ENCODE peak calls at places on chromosome 13, in five cellular contexts. One of them, this sample, is unnamed. For H3K27me3, the result is how much of the 10 kb centered on the place peaks cover.

GRCh38 chr13:103351035-103351828 is 285.0 kb upstream of the SLC10A2 start:
- DNase-seq in sigmoid colon: no peak
- DNase-seq in hepatocyte: peak
- DNase-seq in thoracic aorta: no peak
- DNase-seq in IMR-90: no peak
- DNase-seq in this sample: no peak

GRCh38 chr13:45546410-45546765 is 69.2 kb downstream of the ERICH6B start:
- DNase-seq in IMR-90: no peak
- DNase-seq in sigmoid colon: no peak
- DNase-seq in thoracic aorta: no peak
- DNase-seq in hepatocyte: no peak
- DNase-seq in this sample: no peak

GRCh38 chr13:47133024-47133445 is 236.2 kb upstream of the HTR2A start:
- DNase-seq in IMR-90: no peak
- DNase-seq in hepatocyte: no peak
- DNase-seq in thoracic aorta: no peak
- DNase-seq in sigmoid colon: no peak
- DNase-seq in this sample: no peak

GRCh38 chr13:59750860-59751259 is 412.9 kb downstream of the DIAPH3 start:
- DNase-seq in thoracic aorta: no peak
- DNase-seq in sigmoid colon: no peak
- DNase-seq in hepatocyte: peak
- DNase-seq in IMR-90: peak
- DNase-seq in this sample: peak

GRCh38 chr13:47085346-47085745 is 188.5 kb upstream of the HTR2A start:
- DNase-seq in IMR-90: peak
- DNase-seq in hepatocyte: no peak
- DNase-seq in sigmoid colon: no peak
- DNase-seq in thoracic aorta: no peak
- DNase-seq in this sample: peak

GRCh38 chr13:41060723-41061074 is 610 bp upstream of the WBP4 start:
- DNase-seq in hepatocyte: peak
- DNase-seq in IMR-90: no peak
- DNase-seq in thoracic aorta: peak
- DNase-seq in sigmoid colon: peak
- DNase-seq in this sample: peak

GRCh38 chr13:109644956-109645355 is 141.4 kb downstream of the IRS2 start:
- DNase-seq in hepatocyte: no peak
- DNase-seq in sigmoid colon: no peak
- DNase-seq in thoracic aorta: no peak
- DNase-seq in IMR-90: no peak
- DNase-seq in this sample: no peak

GRCh38 chr13:47215741-47216140 is 318.9 kb upstream of the HTR2A start:
- DNase-seq in IMR-90: peak
- DNase-seq in hepatocyte: no peak
- DNase-seq in thoracic aorta: no peak
- DNase-seq in sigmoid colon: no peak
- DNase-seq in this sample: peak

GRCh38 chr13:72255908-72256307 is 388.9 kb upstream of the DACH1 start:
- DNase-seq in hepatocyte: peak
- DNase-seq in thoracic aorta: no peak
- DNase-seq in sigmoid colon: no peak
- DNase-seq in IMR-90: no peak
- DNase-seq in this sample: no peak
- H3K27me3 ChIP-seq in hepatocyte: under half
- H3K27me3 ChIP-seq in thoracic aorta: under half
- H3K27me3 ChIP-seq in sigmoid colon: under half
- H3K27me3 ChIP-seq in IMR-90: under half
- H3K27me3 ChIP-seq in this sample: under half

GRCh38 chr13:43782686-43783085 is 4.1 kb downstream of the ENOX1 start:
- DNase-seq in thoracic aorta: no peak
- DNase-seq in IMR-90: no peak
- DNase-seq in hepatocyte: no peak
- DNase-seq in sigmoid colon: no peak
- DNase-seq in this sample: no peak
- H3K27me3 ChIP-seq in thoracic aorta: under half
- H3K27me3 ChIP-seq in IMR-90: under half
- H3K27me3 ChIP-seq in hepatocyte: under half
- H3K27me3 ChIP-seq in sigmoid colon: under half
- H3K27me3 ChIP-seq in this sample: under half

GRCh38 chr13:111115051-111115840 is at the start of gene ARHGEF7:
- DNase-seq in thoracic aorta: no peak
- DNase-seq in IMR-90: no peak
- DNase-seq in sigmoid colon: no peak
- DNase-seq in hepatocyte: peak
- DNase-seq in this sample: peak
- H3K27me3 ChIP-seq in thoracic aorta: under half
- H3K27me3 ChIP-seq in IMR-90: half or more
- H3K27me3 ChIP-seq in sigmoid colon: under half
- H3K27me3 ChIP-seq in hepatocyte: half or more
- H3K27me3 ChIP-seq in this sample: half or more

GRCh38 chr13:113138792-113139551 is 16.4 kb downstream of the F10 start:
- DNase-seq in hepatocyte: peak
- DNase-seq in sigmoid colon: no peak
- DNase-seq in thoracic aorta: no peak
- DNase-seq in IMR-90: no peak
- DNase-seq in this sample: peak

GRCh38 chr13:113137656-113138292 is 15.2 kb downstream of the F10 start:
- DNase-seq in thoracic aorta: no peak
- DNase-seq in IMR-90: no peak
- DNase-seq in hepatocyte: no peak
- DNase-seq in sigmoid colon: no peak
- DNase-seq in this sample: no peak

GRCh38 chr13:113141591-113141950 is 16.9 kb upstream of the PROZ start:
- DNase-seq in thoracic aorta: no peak
- DNase-seq in hepatocyte: no peak
- DNase-seq in sigmoid colon: no peak
- DNase-seq in IMR-90: no peak
- DNase-seq in this sample: no peak

GRCh38 chr13:113140677-113141590 is 17.5 kb upstream of the PROZ start:
- DNase-seq in thoracic aorta: no peak
- DNase-seq in hepatocyte: no peak
- DNase-seq in IMR-90: no peak
- DNase-seq in sigmoid colon: peak
- DNase-seq in this sample: peak

GRCh38 chr13:113139580-113139979 is 17.0 kb downstream of the F10 start:
- DNase-seq in hepatocyte: no peak
- DNase-seq in sigmoid colon: no peak
- DNase-seq in thoracic aorta: no peak
- DNase-seq in IMR-90: no peak
- DNase-seq in this sample: peak
- H3K27me3 ChIP-seq in hepatocyte: under half
- H3K27me3 ChIP-seq in sigmoid colon: under half
- H3K27me3 ChIP-seq in thoracic aorta: under half
- H3K27me3 ChIP-seq in IMR-90: under half
- H3K27me3 ChIP-seq in this sample: under half

GRCh38 chr13:112984501-112984900 is 15.5 kb downstream of the MCF2L start:
- DNase-seq in hepatocyte: no peak
- DNase-seq in IMR-90: no peak
- DNase-seq in sigmoid colon: no peak
- DNase-seq in thoracic aorta: no peak
- DNase-seq in this sample: no peak
- H3K27me3 ChIP-seq in hepatocyte: under half
- H3K27me3 ChIP-seq in IMR-90: half or more
- H3K27me3 ChIP-seq in sigmoid colon: under half
- H3K27me3 ChIP-seq in thoracic aorta: under half
- H3K27me3 ChIP-seq in this sample: under half

GRCh38 chr13:27806744-27807387 is 14.6 kb downstream of the GSX1 start:
- DNase-seq in hepatocyte: no peak
- DNase-seq in IMR-90: no peak
- DNase-seq in thoracic aorta: no peak
- DNase-seq in sigmoid colon: peak
- DNase-seq in this sample: no peak
- H3K27me3 ChIP-seq in hepatocyte: half or more
- H3K27me3 ChIP-seq in IMR-90: under half
- H3K27me3 ChIP-seq in thoracic aorta: under half
- H3K27me3 ChIP-seq in sigmoid colon: under half
- H3K27me3 ChIP-seq in this sample: under half

GRCh38 chr13:99421758-99422555 is 79.3 kb upstream of the TM9SF2 start:
- DNase-seq in hepatocyte: no peak
- DNase-seq in IMR-90: no peak
- DNase-seq in sigmoid colon: no peak
- DNase-seq in thoracic aorta: no peak
- DNase-seq in this sample: no peak

GRCh38 chr13:99421271-99421670 is 80.0 kb upstream of the TM9SF2 start:
- DNase-seq in IMR-90: no peak
- DNase-seq in sigmoid colon: no peak
- DNase-seq in hepatocyte: no peak
- DNase-seq in thoracic aorta: no peak
- DNase-seq in this sample: no peak

GRCh38 chr13:99425485-99426341 is 75.6 kb upstream of the TM9SF2 start:
- DNase-seq in IMR-90: no peak
- DNase-seq in sigmoid colon: no peak
- DNase-seq in thoracic aorta: no peak
- DNase-seq in hepatocyte: no peak
- DNase-seq in this sample: no peak

GRCh38 chr13:99419591-99420243 is 81.6 kb upstream of the TM9SF2 start:
- DNase-seq in thoracic aorta: no peak
- DNase-seq in hepatocyte: no peak
- DNase-seq in IMR-90: no peak
- DNase-seq in sigmoid colon: no peak
- DNase-seq in this sample: no peak

DNA sequence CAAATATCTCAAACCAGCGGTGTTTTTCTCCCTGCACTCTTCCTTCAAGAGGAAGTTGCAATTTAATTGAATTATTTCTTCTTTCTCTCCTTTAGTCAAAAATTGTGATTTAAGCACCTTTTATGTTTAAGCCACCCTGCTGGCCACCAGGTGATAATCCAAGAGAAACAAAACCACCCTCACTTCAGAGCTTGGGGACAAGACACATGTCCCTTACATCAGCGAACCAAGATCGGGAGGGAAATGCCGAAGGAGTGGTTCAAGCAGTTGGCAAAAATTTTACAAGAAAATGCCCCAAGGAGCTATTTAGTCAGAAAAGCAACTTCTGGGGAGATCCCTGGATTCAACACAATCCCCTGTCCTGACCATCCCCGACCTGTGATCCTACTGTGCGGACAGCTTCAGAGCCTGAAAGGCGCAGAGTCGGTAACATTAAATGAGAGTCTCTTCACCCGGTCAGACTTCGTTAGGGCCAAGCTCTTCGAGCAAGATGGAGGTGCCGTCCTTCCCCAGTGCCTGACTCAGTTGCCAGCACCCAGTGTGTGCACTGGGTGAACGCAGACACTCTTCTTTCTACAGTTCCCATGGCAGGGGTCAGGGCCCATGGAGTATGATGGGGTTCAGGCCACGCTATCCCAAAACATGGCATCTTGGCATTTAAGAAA is 78.6 kb upstream of the TM9SF2 start:
- DNase-seq in thoracic aorta: no peak
- DNase-seq in hepatocyte: no peak
- DNase-seq in sigmoid colon: no peak
- DNase-seq in IMR-90: no peak
- DNase-seq in this sample: no peak
- H3K27me3 ChIP-seq in thoracic aorta: under half
- H3K27me3 ChIP-seq in hepatocyte: under half
- H3K27me3 ChIP-seq in sigmoid colon: under half
- H3K27me3 ChIP-seq in IMR-90: under half
- H3K27me3 ChIP-seq in this sample: under half

GRCh38 chr13:97215325-97215724 is 6.8 kb upstream of the MBNL2 start:
- DNase-seq in IMR-90: no peak
- DNase-seq in hepatocyte: no peak
- DNase-seq in thoracic aorta: no peak
- DNase-seq in sigmoid colon: no peak
- DNase-seq in this sample: no peak
- H3K27me3 ChIP-seq in IMR-90: under half
- H3K27me3 ChIP-seq in hepatocyte: under half
- H3K27me3 ChIP-seq in thoracic aorta: under half
- H3K27me3 ChIP-seq in sigmoid colon: under half
- H3K27me3 ChIP-seq in this sample: under half